ENCODE peak calls at places on chromosomes 4 and X, in five cellular contexts. B is upper lobe of left lung; M is body of pancreas; K is tibial artery; R is CD8-positive, alpha-beta memory T cell. J is an unnamed sample.

GRCh38 chr4:106898621-106899230 is 137.4 kb downstream of the DKK2 start:
- DNase-seq in R (no peak), M (no peak), B (no peak), K (no peak), J (no peak)

GRCh38 chrX:106698693-106699092 is 27.8 kb upstream of the RNF128 start:
- DNase-seq in R (no peak), K (no peak), B (no peak), M (no peak), J (no peak)

GRCh38 chr4:23943478-23943877 is 53.6 kb upstream of the PPARGC1A start:
- DNase-seq in B (no peak), K (no peak), R (no peak), M (no peak), J (no peak)

GRCh38 chrX:150205011-150205410 is 158.1 kb upstream of the MAMLD1 start:
- DNase-seq in B (no peak), K (peak), R (no peak), M (peak), J (no peak)

GRCh38 chrX:47456080-47456479 is 26.9 kb downstream of the ZNF41 start:
- DNase-seq in M (no peak), B (no peak), K (no peak), R (no peak), J (no peak)

GRCh38 chr4:4474496-4474895 is 67.4 kb downstream of the STX18 start:
- DNase-seq in M (no peak), K (no peak), R (no peak), B (no peak), J (no peak)

GRCh38 chrX:152896450-152896849 is 1.4 kb upstream of the ZNF185 start:
- DNase-seq in R (no peak), K (no peak), B (no peak), M (no peak), J (no peak)

GRCh38 chrX:141975839-141976238 is 72.1 kb downstream of the MAGEC1 start:
- DNase-seq in R (no peak), B (no peak), M (no peak), K (no peak), J (no peak)

GRCh38 chr4:110610620-110610939 is 12.3 kb downstream of the PITX2 start:
- DNase-seq in K (no peak), R (no peak), B (peak), M (no peak), J (no peak)

GRCh38 chr4:3708103-3708510 is 58.1 kb upstream of the ADRA2C start:
- DNase-seq in R (no peak), K (peak), M (peak), B (peak), J (peak)

GRCh38 chr4:138239496-138239895 is 2.7 kb downstream of the SLC7A11 start:
- DNase-seq in R (no peak), M (no peak), K (no peak), B (no peak), J (no peak)

GRCh38 chr4:71497078-71497477 is 158.3 kb downstream of the SLC4A4 start:
- DNase-seq in R (no peak), K (no peak), B (no peak), M (no peak), J (no peak)

GRCh38 chr4:21830272-21830671 is 118.3 kb downstream of the KCNIP4 start:
- DNase-seq in M (no peak), K (no peak), B (no peak), R (no peak), J (no peak)

GRCh38 chr4:77861500-77861899 is 1.1 kb upstream of the MRPL1 start:
- DNase-seq in K (no peak), R (no peak), B (no peak), M (no peak), J (no peak)

GRCh38 chr4:153757407-153757806 is 2.4 kb downstream of the RNF175 start:
- DNase-seq in M (no peak), R (no peak), B (no peak), K (no peak), J (no peak)

GRCh38 chrX:77450415-77450814 is 3.2 kb downstream of the FGF16 start:
- DNase-seq in B (no peak), K (no peak), M (no peak), R (no peak), J (no peak)

GRCh38 chrX:43735534-43735933 is 79.4 kb downstream of the MAOA start:
- DNase-seq in B (no peak), K (no peak), R (no peak), M (no peak), J (no peak)

GRCh38 chr4:3475041-3475712 is 12.1 kb downstream of the DOK7 start:
- DNase-seq in M (no peak), B (peak), R (no peak), K (peak), J (no peak)

GRCh38 chr4:25925486-25926201 is 11.6 kb downstream of the SMIM20 start:
- DNase-seq in R (no peak), M (peak), B (no peak), K (no peak), J (no peak)

GRCh38 chr4:125666635-125667034 is 351.9 kb downstream of the FAT4 start:
- DNase-seq in R (no peak), K (no peak), M (no peak), B (no peak), J (no peak)

GRCh38 chrX:66017659-66018170 is 22.2 kb downstream of the VSIG4 start:
- DNase-seq in R (no peak), M (peak), B (no peak), K (no peak), J (no peak)

GRCh38 chr4:5500165-5500564 is 208.2 kb downstream of the EVC2 start:
- DNase-seq in R (no peak), K (no peak), M (no peak), B (no peak), J (no peak)

GRCh38 chr4:70713453-70714026 is 8.2 kb upstream of the RUFY3 start:
- DNase-seq in K (no peak), B (no peak), R (no peak), M (no peak), J (no peak)

GRCh38 chr4:101187837-101188236 is 159.5 kb downstream of the PPP3CA start:
- DNase-seq in M (no peak), K (no peak), R (no peak), B (no peak), J (no peak)

GRCh38 chrX:129959493-129959832 is 23.0 kb upstream of the BCORL1 start:
- DNase-seq in M (no peak), R (no peak), B (peak), K (no peak), J (no peak)

GRCh38 chr4:170990989-170991589 is 822.1 kb upstream of the GALNTL6 start:
- DNase-seq in B (no peak), M (peak), R (no peak), K (no peak), J (no peak)

GRCh38 chr4:125132281-125132680 is 182.5 kb upstream of the FAT4 start:
- DNase-seq in K (no peak), M (no peak), R (no peak), B (no peak), J (no peak)

GRCh38 chr4:165131247-165131832 is 18.7 kb upstream of the TMEM192 start:
- DNase-seq in K (no peak), R (peak), B (no peak), M (peak), J (peak)

GRCh38 chrX:41779058-41779564 is 55.1 kb downstream of the GPR82 start:
- DNase-seq in B (no peak), R (no peak), M (no peak), K (no peak), J (no peak)

GRCh38 chrX:43003204-43003565 is 225.2 kb upstream of the PPP1R2C start:
- DNase-seq in M (no peak), R (no peak), K (no peak), B (no peak), J (no peak)

GRCh38 chrX:136768469-136769084 is 12.2 kb downstream of the ARHGEF6 start:
- DNase-seq in M (peak), R (no peak), B (no peak), K (peak), J (peak)

GRCh38 chrX:136767104-136767941 is 13.4 kb downstream of the ARHGEF6 start:
- DNase-seq in M (peak), R (peak), B (peak), K (peak), J (peak)

GRCh38 chrX:136764206-136764605 is 16.5 kb downstream of the ARHGEF6 start:
- DNase-seq in M (no peak), R (no peak), K (no peak), B (no peak), J (no peak)

GRCh38 chrX:136766785-136767103 is 14.0 kb downstream of the ARHGEF6 start:
- DNase-seq in B (no peak), K (no peak), M (no peak), R (no peak), J (no peak)

DNA sequence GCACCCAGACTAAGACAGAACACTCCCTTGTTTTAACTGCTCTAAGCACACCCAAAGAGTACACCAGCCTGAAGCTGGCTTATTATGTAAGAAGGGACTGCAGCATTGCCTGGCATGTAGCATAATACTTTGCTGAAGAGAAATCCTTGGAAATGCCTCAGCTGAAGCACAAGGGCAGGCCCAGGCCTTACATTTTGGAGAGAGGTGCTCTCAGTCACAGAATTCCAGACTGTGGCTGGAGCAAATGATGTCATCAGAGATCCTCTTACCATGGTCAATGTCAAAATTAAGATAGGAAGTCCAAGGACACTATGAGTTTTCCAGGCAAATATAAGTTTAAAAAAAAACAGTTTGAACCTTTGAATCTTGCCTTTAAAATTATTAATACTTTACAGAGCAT is 14.8 kb downstream of the ARHGEF6 start:
- DNase-seq in K (no peak), R (no peak), M (no peak), B (no peak), J (peak)
- H3K4me3 ChIP-seq in K (no peak), R (no peak), M (no peak), B (peak), J (no peak)

DNA sequence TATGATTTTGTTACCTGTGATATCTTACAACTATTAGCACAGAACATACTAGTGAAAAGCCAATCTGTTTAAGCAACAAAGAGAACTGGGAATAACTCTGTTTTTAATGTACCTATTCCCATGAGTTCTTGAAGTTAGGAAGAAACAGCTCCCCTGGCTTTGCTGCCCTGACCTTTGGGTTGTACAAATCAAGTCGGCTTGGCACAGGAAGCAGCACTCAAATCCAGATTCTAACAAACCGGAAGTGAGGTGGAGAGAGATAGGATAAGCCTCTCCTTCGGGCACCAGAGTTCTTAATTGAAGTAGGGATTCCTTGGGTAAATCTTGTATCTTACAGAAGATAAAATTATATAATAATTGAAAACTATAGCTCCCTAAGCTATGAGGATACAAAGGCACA is 144.8 kb upstream of the CPEB2 start:
- DNase-seq in R (no peak), M (no peak), K (no peak), B (no peak), J (no peak)
- H3K27ac ChIP-seq in R (no peak), M (no peak), K (peak), B (no peak), J (no peak)

GRCh38 chrX:140764401-140764919 is 54.9 kb downstream of the LINC00632 start:
- DNase-seq in K (peak), R (no peak), B (peak), M (peak), J (peak)

GRCh38 chrX:140765043-140765784 is 55.7 kb downstream of the LINC00632 start:
- DNase-seq in B (no peak), R (no peak), K (no peak), M (peak), J (no peak)

GRCh38 chrX:140767646-140768045 is 58.1 kb downstream of the LINC00632 start:
- DNase-seq in B (no peak), K (no peak), M (no peak), R (no peak), J (no peak)

GRCh38 chrX:140762061-140762460 is 52.5 kb downstream of the LINC00632 start:
- DNase-seq in M (peak), K (no peak), R (no peak), B (no peak), J (peak)

GRCh38 chrX:140766024-140766611 is 56.6 kb downstream of the LINC00632 start:
- DNase-seq in B (no peak), R (peak), M (peak), K (peak), J (peak)
- H3K4me3 ChIP-seq in B (peak), R (no peak), M (no peak), K (peak), J (no peak)

GRCh38 chr4:74790652-74791051 is 3.7 kb downstream of the BTC start:
- DNase-seq in K (no peak), R (no peak), B (no peak), M (no peak), J (no peak)

GRCh38 chr4:74794341-74794801 is at the start of gene BTC:
- DNase-seq in B (peak), K (peak), R (no peak), M (peak), J (peak)

GRCh38 chr4:74796631-74797030 is 2.3 kb upstream of the BTC start:
- DNase-seq in M (no peak), R (no peak), B (no peak), K (no peak), J (no peak)

GRCh38 chr4:74789518-74789917 is 4.8 kb downstream of the BTC start:
- DNase-seq in K (no peak), R (no peak), B (no peak), M (no peak), J (no peak)

DNA sequence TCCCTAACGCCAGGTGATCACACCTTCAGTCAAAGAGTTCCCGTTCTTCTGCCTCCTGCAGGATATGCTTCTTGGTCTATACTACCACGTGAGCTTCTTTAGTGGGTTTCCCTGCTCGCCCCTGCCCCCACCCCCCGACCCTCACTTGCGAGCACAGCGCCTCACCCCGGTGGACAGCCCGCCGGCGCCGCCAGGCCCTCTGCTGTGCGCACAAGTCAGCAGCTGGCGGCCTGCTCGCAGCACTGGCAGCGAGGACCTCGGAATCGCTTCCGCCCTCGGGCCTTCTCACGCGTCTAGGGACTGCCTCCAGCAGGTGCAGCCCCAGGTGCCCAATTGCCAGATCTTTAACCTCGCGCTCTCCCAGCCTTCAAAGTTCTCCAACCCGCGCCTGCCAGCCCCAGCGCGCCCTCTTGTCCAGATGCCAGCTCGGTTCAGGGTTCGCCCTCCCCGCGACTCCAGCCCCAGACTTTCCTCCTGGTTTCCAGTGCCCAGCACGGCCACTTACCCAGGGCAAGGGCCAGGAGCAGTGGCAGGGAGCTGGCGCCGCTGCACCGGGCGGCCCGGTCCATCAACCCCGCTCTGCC is 474 bp downstream of the BTC start:
- DNase-seq in K (peak), R (no peak), B (peak), M (peak), J (peak)
- H3K27ac ChIP-seq in K (peak), R (no peak), B (peak), M (peak), J (no peak)

DNA sequence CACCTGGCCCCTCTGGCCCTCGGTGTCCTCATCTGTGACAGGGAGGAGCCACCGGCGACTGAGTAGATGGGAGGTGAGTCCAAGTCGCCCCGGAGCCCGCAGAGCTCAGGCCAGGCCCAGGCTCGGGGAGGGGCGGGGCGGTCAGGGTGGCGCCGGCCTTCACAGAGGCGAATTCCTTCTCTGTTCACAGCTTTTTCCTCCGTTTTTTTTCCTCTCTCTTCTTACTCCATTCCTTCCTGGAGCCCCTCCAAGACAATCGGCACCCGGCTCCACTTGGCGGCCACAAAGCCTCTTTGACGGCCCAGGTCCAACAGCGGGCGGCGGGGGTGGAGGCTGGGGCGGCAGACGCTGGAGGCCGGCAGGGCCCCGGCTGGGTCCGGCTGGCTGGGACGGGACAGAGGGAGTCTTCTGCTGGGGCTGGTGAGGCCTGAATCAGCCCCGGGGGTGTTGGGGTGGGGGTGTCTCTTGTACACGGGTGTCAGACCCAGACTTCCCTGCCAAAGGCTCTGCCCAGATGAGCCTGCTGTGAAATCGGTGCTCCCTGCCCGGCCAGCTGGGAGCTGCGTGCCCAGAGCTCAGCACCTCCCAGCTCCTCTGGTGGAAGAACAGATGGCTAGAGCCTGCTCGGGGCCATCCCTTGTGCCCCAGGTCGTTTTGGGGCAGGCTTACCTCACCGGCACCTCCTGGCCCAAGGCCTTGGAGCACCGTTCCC is 22.6 kb downstream of the FGFRL1 start:
- DNase-seq in K (peak), R (no peak), B (no peak), M (no peak), J (no peak)
- H3K4me3 ChIP-seq in K (peak), R (no peak), B (peak), M (no peak), J (no peak)

DNA sequence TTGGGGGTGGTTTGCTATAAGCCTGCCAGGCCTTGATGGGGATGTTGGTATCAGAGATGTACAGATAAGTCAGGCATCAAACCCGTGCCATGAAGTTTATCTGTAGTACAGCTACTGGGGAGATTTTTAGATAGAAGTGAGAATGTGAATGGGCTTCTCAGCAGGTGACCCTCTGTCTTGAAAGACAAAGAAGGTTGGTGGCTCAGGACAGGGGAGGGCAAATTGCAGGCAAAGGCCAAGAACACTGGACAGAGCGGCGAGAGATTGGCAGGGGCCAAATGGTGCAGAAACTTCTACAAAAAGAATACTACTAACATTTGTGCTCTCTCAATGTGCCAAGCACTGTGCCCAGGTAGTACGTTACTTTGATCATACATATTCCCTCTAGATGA is 1.9 kb upstream of the PIM2 start:
- DNase-seq in B (no peak), M (no peak), R (no peak), K (no peak), J (no peak)
- H3K27ac ChIP-seq in B (peak), M (no peak), R (peak), K (no peak), J (no peak)

GRCh38 chr4:146244496-146244895 is 30.2 kb downstream of the REELD1 start:
- DNase-seq in B (no peak), K (no peak), M (no peak), R (no peak), J (no peak)

GRCh38 chr4:146247356-146247755 is 33.0 kb downstream of the REELD1 start:
- DNase-seq in M (no peak), R (no peak), B (no peak), K (no peak), J (no peak)

GRCh38 chr4:146245246-146245645 is 30.9 kb downstream of the REELD1 start:
- DNase-seq in B (no peak), M (no peak), R (no peak), K (no peak), J (peak)

GRCh38 chr4:146246381-146246780 is 32.0 kb downstream of the REELD1 start:
- DNase-seq in R (no peak), K (no peak), B (no peak), M (no peak), J (no peak)

GRCh38 chr4:146245899-146246298 is 31.6 kb downstream of the REELD1 start:
- DNase-seq in R (no peak), M (no peak), B (no peak), K (no peak), J (peak)
- H3K4me3 ChIP-seq in R (no peak), M (no peak), B (no peak), K (no peak), J (no peak)